ENCODE peak calls at places on chromosome 13, in five cellular contexts. Q, C, J, S and O are unnamed samples.

GRCh38 chr13:77692746-77693448 is 4.6 kb upstream of the SLAIN1 start:
- DNase-seq in J (no peak), S (peak; percentile 39), Q (no peak), C (no peak), O (no peak)

GRCh38 chr13:21060063-21060826 is 1.1 kb downstream of the LATS2 start:
- DNase-seq in C (no peak), J (no peak), S (no peak), Q (no peak), O (no peak)

GRCh38 chr13:21053231-21053630 is 8.2 kb downstream of the LATS2 start:
- DNase-seq in J (no peak), C (peak; percentile 15), Q (no peak), S (no peak), O (no peak)

GRCh38 chr13:113080901-113081521 is 24.6 kb upstream of the F7 start:
- DNase-seq in J (no peak), C (no peak), Q (no peak), S (no peak), O (no peak)

GRCh38 chr13:113506871-113507388 is 16.4 kb upstream of the DCUN1D2 start:
- DNase-seq in S (no peak), Q (no peak), C (no peak), J (no peak), O (no peak)

GRCh38 chr13:31044658-31045620 is 112.5 kb downstream of the TEX26 start:
- DNase-seq in C (no peak), S (no peak), Q (no peak), J (peak; percentile 60), O (no peak)

GRCh38 chr13:41644742-41645141 is 187.4 kb downstream of the RGCC start:
- DNase-seq in S (no peak), J (no peak), Q (no peak), C (no peak), O (no peak)

GRCh38 chr13:69124996-69125395 is 982.6 kb upstream of the ATXN8OS start:
- DNase-seq in J (no peak), Q (no peak), C (no peak), S (no peak), O (no peak)

GRCh38 chr13:27504541-27504940 is 54.2 kb upstream of the MTIF3 start:
- DNase-seq in Q (no peak), J (no peak), C (no peak), S (no peak), O (no peak)

GRCh38 chr13:27605610-27606200 is 14.6 kb downstream of the LNX2 start:
- DNase-seq in C (no peak), J (no peak), Q (no peak), S (no peak), O (no peak)

GRCh38 chr13:47004022-47004421 is 107.2 kb upstream of the HTR2A start:
- DNase-seq in C (no peak), Q (no peak), J (no peak), S (no peak), O (no peak)

GRCh38 chr13:94329754-94330551 is 149.5 kb downstream of the DCT start:
- DNase-seq in C (no peak), J (no peak), Q (no peak), S (peak; percentile 28), O (no peak)

GRCh38 chr13:111626371-111627305 is 306.2 kb downstream of the TEX29 start:
- DNase-seq in J (no peak), Q (no peak), S (no peak), C (no peak), O (no peak)

GRCh38 chr13:113122571-113123225 is at the start of gene F10:
- DNase-seq in C (peak; percentile 49), S (peak; percentile 95), Q (peak; percentile 96), J (peak; percentile 50), O (no peak)

GRCh38 chr13:44347905-44348304 is 25.7 kb upstream of the SERP2 start:
- DNase-seq in C (no peak), J (no peak), Q (peak; percentile 39), S (peak; percentile 46), O (no peak)

GRCh38 chr13:74647991-74648390 is 513.8 kb upstream of the KLF12 start:
- DNase-seq in J (no peak), C (no peak), Q (no peak), S (no peak), O (no peak)

GRCh38 chr13:106919093-106919492 is 351.2 kb upstream of the ARGLU1 start:
- DNase-seq in S (no peak), J (no peak), Q (no peak), C (no peak), O (no peak)

GRCh38 chr13:51539887-51540286 is 44.4 kb upstream of the WDFY2 start:
- DNase-seq in J (no peak), S (no peak), Q (no peak), C (no peak), O (no peak)

GRCh38 chr13:40502236-40502635 is 164.2 kb downstream of the FOXO1 start:
- DNase-seq in Q (no peak), C (no peak), S (no peak), J (no peak), O (no peak)

GRCh38 chr13:93522486-93522885 is 295.9 kb downstream of the GPC6 start:
- DNase-seq in S (no peak), Q (no peak), C (no peak), J (no peak), O (no peak)

GRCh38 chr13:75895168-75895567 is 259.0 kb downstream of the LMO7 start:
- DNase-seq in Q (no peak), C (no peak), S (no peak), J (no peak), O (no peak)
- TF ChIP-seq JUND in Q (no peak), C (no peak), S (no peak), J (no peak), O (no peak)

DNA sequence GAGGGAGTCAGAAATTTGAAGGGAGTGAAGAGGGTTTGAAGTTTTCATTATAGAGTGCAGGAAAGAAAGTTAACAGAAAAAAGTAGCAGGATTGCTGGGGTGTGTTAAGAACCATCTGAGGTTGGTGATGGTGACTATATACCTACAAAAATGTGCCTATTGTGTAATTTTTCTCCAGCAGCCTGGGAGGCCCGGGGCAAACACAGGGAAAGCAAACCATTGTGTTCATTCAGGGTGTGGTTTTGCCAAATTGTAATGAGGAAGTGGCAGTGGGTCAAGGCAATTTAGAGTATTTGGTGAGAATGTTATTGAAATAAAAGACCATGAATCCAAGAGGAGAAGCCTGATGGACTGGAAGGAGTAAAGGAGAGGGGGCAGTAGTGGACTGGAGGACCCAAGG is 8.2 kb upstream of the SUCLA2 start:
- DNase-seq in C (no peak), Q (no peak), S (peak; percentile 44), J (no peak), O (no peak)
- TF ChIP-seq JUND in C (no peak), Q (no peak), S (no peak), J (no peak), O (no peak)

DNA sequence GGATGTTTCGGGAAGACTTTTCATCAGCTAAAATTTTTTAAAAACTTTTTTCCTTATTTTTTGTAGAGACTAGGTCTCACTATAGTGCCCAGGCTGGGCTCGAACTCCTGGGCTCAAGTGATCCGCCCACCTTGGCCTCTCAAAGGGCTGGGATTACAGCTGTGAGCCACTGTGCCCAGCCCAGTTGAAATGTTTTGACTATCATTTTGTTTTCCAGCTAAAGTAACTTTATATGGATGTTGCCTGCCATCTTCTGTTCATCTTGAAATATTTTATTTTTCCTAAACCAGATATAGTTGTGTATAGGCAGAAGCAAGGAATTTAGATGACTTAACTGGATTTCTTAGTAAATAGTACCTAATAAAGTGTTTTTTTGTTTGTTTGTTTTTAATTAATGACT is 7.0 kb downstream of the CAB39L start:
- DNase-seq in Q (no peak), S (no peak), J (no peak), C (no peak), O (peak; percentile 55)
- TF ChIP-seq JUND in Q (no peak), S (no peak), J (no peak), C (no peak), O (no peak)

GRCh38 chr13:29513981-29514719 is 81.3 kb downstream of the SLC7A1 start:
- DNase-seq in C (no peak), Q (no peak), J (no peak), S (no peak), O (no peak)
- TF ChIP-seq JUND in C (no peak), Q (no peak), J (no peak), S (no peak), O (no peak)

GRCh38 chr13:98004107-98004506 is 50.6 kb downstream of the IPO5 start:
- DNase-seq in J (no peak), C (no peak), S (no peak), Q (no peak), O (no peak)
- TF ChIP-seq JUND in J (no peak), C (no peak), S (no peak), Q (no peak), O (no peak)

GRCh38 chr13:110449225-110450015 is 112.1 kb downstream of the RAB20 start:
- DNase-seq in S (no peak), C (no peak), J (no peak), Q (no peak), O (no peak)
- TF ChIP-seq JUND in S (no peak), C (no peak), J (no peak), Q (no peak), O (no peak)

GRCh38 chr13:99984463-99985242 is 3.1 kb downstream of the ZIC2 start:
- DNase-seq in Q (peak; percentile 55), S (no peak), J (no peak), C (no peak), O (no peak)
- TF ChIP-seq JUND in Q (no peak), S (no peak), J (no peak), C (no peak), O (no peak)

DNA sequence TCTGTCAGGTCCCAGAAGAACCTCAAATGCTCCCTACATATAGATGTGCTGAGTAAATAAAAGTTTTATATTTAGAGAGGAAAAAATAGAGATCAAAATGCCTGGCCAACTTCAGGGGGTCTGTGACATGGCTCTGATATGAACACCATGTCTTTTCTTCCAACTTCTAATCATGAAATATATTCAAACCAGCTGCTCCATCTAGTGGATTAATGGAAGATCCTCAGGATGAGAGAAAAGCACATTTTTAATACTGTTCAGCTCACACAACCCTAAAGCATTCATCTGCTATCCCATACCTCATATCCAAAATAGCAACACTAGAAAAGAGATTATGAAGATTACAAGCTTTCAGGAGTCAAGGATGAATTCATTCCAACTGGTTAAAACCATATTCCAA is 56.0 kb upstream of the DOCK9 start:
- DNase-seq in Q (peak; percentile 34), S (peak; percentile 21), J (no peak), C (no peak), O (peak; percentile 36)
- TF ChIP-seq JUND in Q (no peak), S (no peak), J (no peak), C (no peak), O (no peak)